ENCODE peak calls at places on chromosomes 6 and 20, in eight cellular contexts. K, Q, Z, E, R, B, O and U are unnamed samples.

GRCh38 chr6:65955034-65955433 is 248.0 kb upstream of the EYS start:
- DNase-seq in E (no peak), K (no peak), O (no peak), R (no peak), Z (no peak), B (no peak), Q (no peak), U (no peak)

GRCh38 chr20:4014031-4014474 is 1.3 kb downstream of the RNF24 start:
- DNase-seq in O (no peak), Q (peak), E (no peak), Z (no peak), K (peak), B (peak), R (no peak), U (peak)

GRCh38 chr20:24754691-24755090 is 194.4 kb upstream of the CST7 start:
- DNase-seq in Q (no peak), B (no peak), R (no peak), O (no peak), K (no peak), E (no peak), Z (peak), U (no peak)

GRCh38 chr6:52232990-52233389 is 11.3 kb downstream of the IL17F start:
- DNase-seq in E (no peak), Z (no peak), B (no peak), Q (no peak), K (no peak), R (no peak), O (no peak), U (no peak)

GRCh38 chr20:14582855-14583254 is 245.4 kb upstream of the FLRT3 start:
- DNase-seq in E (no peak), B (no peak), O (no peak), R (no peak), Q (peak), Z (no peak), K (no peak), U (peak)

GRCh38 chr6:22147983-22148797 is 148.6 kb downstream of the PRL start:
- DNase-seq in Q (peak), K (peak), E (no peak), R (no peak), O (no peak), B (no peak), Z (no peak), U (no peak)

GRCh38 chr6:43665376-43665775 is 20.5 kb downstream of the RSPH9 start:
- DNase-seq in Q (no peak), B (no peak), R (no peak), K (peak), E (no peak), Z (no peak), O (no peak), U (no peak)

GRCh38 chr20:57473246-57474042 is 51.5 kb downstream of the CTCFL start:
- DNase-seq in E (no peak), Q (no peak), K (no peak), Z (no peak), R (no peak), O (peak), B (no peak), U (peak)

GRCh38 chr6:64712606-64713005 is 994.4 kb downstream of the EYS start:
- DNase-seq in K (no peak), O (no peak), R (no peak), Q (no peak), Z (no peak), E (no peak), B (no peak), U (no peak)

GRCh38 chr6:36373368-36374009 is 14.0 kb downstream of the ETV7 start:
- DNase-seq in Z (no peak), Q (no peak), E (no peak), O (no peak), K (no peak), R (no peak), B (no peak), U (peak)

GRCh38 chr20:46394872-46395470 is 11.4 kb downstream of the ELMO2 start:
- DNase-seq in E (no peak), Q (no peak), Z (no peak), R (no peak), O (no peak), K (no peak), B (no peak), U (peak)

GRCh38 chr6:33709605-33710295 is 1.8 kb downstream of the UQCC2 start:
- DNase-seq in K (no peak), Q (no peak), Z (no peak), R (no peak), B (no peak), E (no peak), O (peak), U (no peak)

GRCh38 chr6:130396722-130397121 is 30.9 kb downstream of the TMEM200A start:
- DNase-seq in O (no peak), R (no peak), E (no peak), Q (peak), Z (no peak), K (no peak), B (no peak), U (no peak)
- H3K4me3 ChIP-seq in O (no peak), R (no peak), E (no peak), Q (peak), Z (no peak), K (no peak), B (peak), U (no peak)

GRCh38 chr6:26045046-26045938 is 41.9 kb upstream of the HFE start:
- DNase-seq in E (no peak), Z (peak), K (peak), Q (peak), O (peak), B (peak), R (peak), U (peak)
- TF ChIP-seq CTCF in E (no peak), Z (no peak), K (peak), Q (no peak), O (no peak), B (peak), R (no peak), U (no peak)

DNA sequence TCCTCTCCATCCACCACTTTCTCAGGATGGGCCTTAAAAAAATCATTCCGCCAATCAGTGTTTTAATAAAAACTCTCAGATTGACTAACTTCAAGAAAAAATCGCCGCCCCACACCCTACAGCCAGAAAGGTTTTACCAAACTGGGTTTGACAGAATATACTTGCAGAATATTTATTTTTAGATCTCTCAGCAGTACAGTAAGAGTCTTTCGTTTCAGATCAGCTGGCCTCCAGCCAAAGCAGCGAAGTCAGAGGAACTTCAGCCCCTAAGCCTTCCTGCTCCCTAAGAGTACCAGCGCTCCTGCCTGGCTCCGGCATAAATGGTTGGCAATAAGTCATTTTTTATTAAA is 24.7 kb downstream of the TBC1D7 start:
- DNase-seq in O (peak), K (peak), E (peak), Q (peak), R (no peak), B (peak), Z (peak), U (no peak)
- H3K4me3 ChIP-seq in O (no peak), K (peak), E (peak), Q (no peak), R (peak), B (no peak), Z (peak), U (no peak)

GRCh38 chr20:50574108-50574507 is 63.9 kb downstream of the PTPN1 start:
- DNase-seq in O (no peak), Q (no peak), B (no peak), R (no peak), Z (no peak), K (no peak), E (no peak), U (no peak)

GRCh38 chr20:50575869-50576720 is 65.9 kb downstream of the PTPN1 start:
- DNase-seq in K (peak), B (peak), O (peak), Q (peak), Z (peak), E (peak), R (no peak), U (peak)

GRCh38 chr20:50571466-50571865 is 61.3 kb downstream of the PTPN1 start:
- DNase-seq in K (no peak), O (no peak), R (no peak), Q (no peak), Z (no peak), B (no peak), E (no peak), U (no peak)

GRCh38 chr20:50574586-50574985 is 64.4 kb downstream of the PTPN1 start:
- DNase-seq in K (no peak), Z (no peak), E (no peak), B (no peak), R (no peak), Q (no peak), O (no peak), U (no peak)

GRCh38 chr20:50572922-50573777 is 63.0 kb downstream of the PTPN1 start:
- DNase-seq in O (no peak), E (peak), K (peak), R (no peak), Q (peak), Z (peak), B (no peak), U (no peak)
- TF ChIP-seq CTCF in O (no peak), E (no peak), K (no peak), R (no peak), Q (no peak), Z (no peak), B (no peak), U (no peak)

GRCh38 chr6:4907602-4908001 is 96.2 kb downstream of the RPP40 start:
- DNase-seq in E (no peak), R (no peak), Z (no peak), K (peak), Q (no peak), O (no peak), B (no peak), U (no peak)
- H3K4me3 ChIP-seq in E (no peak), R (no peak), Z (no peak), K (no peak), Q (no peak), O (no peak), B (no peak), U (no peak)

GRCh38 chr6:146697921-146698320 is 99.1 kb downstream of the ADGB start:
- DNase-seq in Z (no peak), Q (no peak), R (no peak), B (no peak), K (no peak), O (no peak), E (no peak), U (no peak)

GRCh38 chr6:146701632-146702031 is 102.9 kb downstream of the ADGB start:
- DNase-seq in E (no peak), K (no peak), R (no peak), O (no peak), Z (no peak), B (no peak), Q (no peak), U (no peak)

DNA sequence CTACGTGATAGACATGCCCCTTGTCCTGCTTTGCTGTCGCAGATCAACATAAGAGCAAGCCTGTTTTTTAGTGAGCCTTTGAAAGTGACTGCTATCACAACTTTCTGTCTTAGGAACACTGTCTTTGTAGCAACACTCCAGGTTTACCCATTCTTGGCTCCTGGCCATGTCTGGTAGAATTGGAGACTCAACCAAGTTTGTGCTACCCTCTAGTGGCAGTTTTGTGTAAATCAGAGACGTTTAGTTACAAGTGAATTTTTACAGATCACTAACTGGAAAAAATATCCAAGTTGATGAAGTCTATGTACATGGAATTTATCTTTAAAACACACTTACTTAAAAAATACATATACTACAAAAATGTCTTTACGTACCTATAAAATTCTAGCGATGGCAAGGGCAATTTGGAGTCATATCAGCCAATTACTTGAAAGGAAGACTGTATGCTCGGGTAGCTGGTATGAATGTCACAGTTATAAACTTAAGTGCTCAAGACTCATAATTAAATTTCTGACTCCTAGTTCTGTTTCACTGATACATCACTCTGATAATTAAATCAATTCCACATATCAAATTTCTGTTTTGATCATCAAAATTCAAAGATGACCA is 101.4 kb downstream of the ADGB start:
- DNase-seq in O (no peak), Z (peak), B (peak), R (peak), E (peak), Q (peak), K (peak), U (peak)
- TF ChIP-seq CTCF in O (peak), Z (peak), B (peak), R (peak), E (peak), Q (peak), K (peak), U (peak)

GRCh38 chr6:157761926-157762325 is 61.1 kb upstream of the SNX9 start:
- DNase-seq in R (no peak), O (no peak), B (no peak), K (no peak), Z (peak), Q (no peak), E (no peak), U (no peak)

GRCh38 chr6:157763129-157763893 is 59.7 kb upstream of the SNX9 start:
- DNase-seq in Q (peak), E (peak), O (peak), Z (no peak), R (peak), K (peak), B (peak), U (no peak)

GRCh38 chr6:157762636-157763035 is 60.4 kb upstream of the SNX9 start:
- DNase-seq in R (no peak), E (no peak), O (no peak), Q (peak), K (no peak), Z (peak), B (no peak), U (peak)

GRCh38 chr6:157764346-157765068 is 58.5 kb upstream of the SNX9 start:
- DNase-seq in Q (peak), B (peak), K (peak), O (peak), E (peak), Z (peak), R (peak), U (peak)

DNA sequence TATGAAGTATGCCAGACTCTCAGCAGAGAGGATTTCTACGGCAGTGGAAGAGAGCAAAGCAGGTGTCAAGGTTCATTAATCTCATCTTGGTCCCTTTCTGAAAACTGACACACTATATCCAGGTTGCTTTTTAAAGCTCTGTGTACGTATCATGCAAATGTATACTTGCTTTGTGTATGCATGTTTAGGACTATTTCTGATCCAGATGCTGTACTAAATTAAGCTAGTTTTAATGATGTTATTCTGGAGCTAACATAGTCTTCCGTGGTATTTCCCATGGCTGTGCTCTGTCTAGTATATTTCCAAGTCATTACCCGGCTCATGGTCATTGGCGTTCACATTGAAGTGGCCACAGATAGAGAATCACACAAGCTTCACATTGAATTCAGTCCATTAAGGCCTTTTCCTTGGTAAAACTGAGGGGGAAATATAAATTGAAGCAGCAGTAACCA is 59.1 kb upstream of the SNX9 start:
- DNase-seq in O (no peak), R (no peak), E (no peak), B (no peak), Z (no peak), K (no peak), Q (no peak), U (no peak)
- H3K4me3 ChIP-seq in O (no peak), R (peak), E (no peak), B (no peak), Z (no peak), K (no peak), Q (no peak), U (no peak)

DNA sequence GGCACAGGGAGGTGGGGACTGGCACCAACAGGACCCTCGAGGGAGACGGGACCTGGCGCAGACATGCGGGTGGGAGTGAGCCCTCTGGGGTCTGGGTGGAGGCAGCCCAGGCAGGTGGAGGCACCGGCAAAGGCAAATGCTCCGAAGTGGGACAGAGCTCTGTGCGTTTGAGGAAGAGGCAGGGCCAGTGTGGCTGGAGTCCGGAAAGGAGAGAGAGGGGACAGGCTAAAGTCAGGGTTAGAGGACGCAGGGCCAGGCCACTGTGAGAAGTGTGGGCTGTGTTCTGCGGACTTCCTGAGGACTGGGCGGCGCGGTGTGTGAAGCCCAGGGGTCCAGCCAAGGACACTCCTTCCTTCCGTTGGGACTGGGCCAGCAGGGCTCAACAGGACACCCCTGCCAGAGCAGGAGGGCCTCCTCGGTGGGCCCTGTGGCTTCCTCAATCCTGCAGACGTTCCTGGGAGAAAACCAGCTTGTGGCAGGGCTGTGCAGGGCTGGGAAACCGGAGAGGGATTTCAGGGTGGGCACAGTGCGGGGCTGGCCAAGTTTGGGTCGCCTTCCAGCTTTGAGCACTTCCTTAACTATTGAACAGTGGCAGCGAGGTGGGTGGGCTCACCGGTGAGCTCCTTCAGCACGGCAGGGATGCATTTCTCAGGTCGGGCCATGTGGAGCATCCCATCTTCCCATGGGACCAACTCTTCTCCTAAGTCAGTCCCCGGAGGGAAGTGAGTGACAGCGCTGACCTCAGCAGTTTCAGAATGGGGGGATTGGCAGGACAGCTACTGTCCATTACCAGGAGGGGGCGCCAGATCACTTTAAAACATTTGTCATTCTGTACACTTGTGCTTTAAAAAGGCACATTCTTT is 22.5 kb downstream of the MOCS3 start:
- DNase-seq in O (no peak), R (no peak), B (peak), E (peak), K (peak), Q (peak), Z (no peak), U (peak)
- TF ChIP-seq CTCF in O (peak), R (peak), B (peak), E (peak), K (peak), Q (peak), Z (peak), U (peak)

DNA sequence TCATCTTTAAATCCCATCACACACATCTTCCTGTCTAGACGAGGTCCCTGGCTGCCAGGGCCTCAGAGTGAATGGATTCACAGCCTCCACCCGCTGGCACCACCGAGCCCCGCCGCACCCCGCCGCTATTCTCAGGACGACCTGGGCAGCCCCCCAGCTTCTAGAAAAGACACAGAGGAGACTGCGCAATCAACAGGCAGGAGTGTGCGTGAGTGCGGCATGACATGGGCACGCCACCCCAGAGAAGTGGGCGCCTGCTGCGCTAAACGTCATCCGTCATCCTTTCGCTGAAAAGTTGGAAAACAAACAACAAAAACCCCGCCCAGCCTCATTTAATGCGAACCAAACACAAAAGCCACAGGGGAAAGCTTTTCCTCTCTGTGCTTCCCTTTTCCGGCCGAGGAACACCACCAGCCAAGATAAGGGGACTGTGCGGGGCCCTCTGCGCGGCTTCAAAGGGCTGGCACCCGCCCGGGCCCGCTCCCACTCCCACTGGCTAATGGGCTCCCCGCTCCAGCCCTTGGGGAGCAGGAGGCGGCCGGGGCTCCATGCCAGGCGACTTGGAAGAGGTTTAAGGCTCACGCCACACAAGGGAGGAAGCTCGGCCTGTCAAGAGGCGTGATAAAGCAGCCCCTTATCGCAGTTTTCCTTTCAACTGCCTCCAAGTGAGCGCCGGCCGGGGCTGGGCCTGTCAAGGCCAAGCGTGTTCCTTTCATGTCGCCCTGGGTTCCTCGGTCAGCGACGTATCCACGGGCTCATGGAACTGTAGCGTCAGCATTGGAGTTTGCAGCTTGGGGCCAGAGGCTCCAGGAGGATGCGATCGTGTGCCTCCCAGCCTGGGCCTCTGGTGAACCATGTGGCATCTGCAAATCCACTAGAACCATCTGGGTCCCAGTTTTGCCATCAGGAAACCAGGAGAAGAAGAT is 50.1 kb downstream of the NFATC2 start:
- DNase-seq in R (no peak), B (peak), K (no peak), Q (no peak), O (peak), Z (peak), E (peak), U (no peak)
- H3K4me3 ChIP-seq in R (peak), B (peak), K (no peak), Q (no peak), O (peak), Z (peak), E (peak), U (no peak)